ENCODE peak calls at places on chromosomes 1 and 21, in ten cellular contexts. L is RWPE1; Q is kidney; U is erythroblast; N is left ventricle myocardium inferior; F is effector CD4-positive, alpha-beta T cell; V is activated CD4-positive, alpha-beta memory T cell treated with anti-CD3 and anti-CD28 coated beads, Interleukin-2, amount 10 ng/mL, durations not matched to agents 7 days and 5 days; T is HEK293T; C is progenitor cell of endocrine pancreas; J is DND-41. W is an unnamed sample.

GRCh38 chr21:46559291-46559983 is 45.4 kb downstream of the S100B start:
- DNase-seq in V (peak), F (peak), L (no peak), U (no peak), J (no peak), Q (no peak), T (no peak), N (no peak), C (no peak), W (no peak)

GRCh38 chr1:21886486-21887215 is 50.5 kb downstream of the HSPG2 start:
- DNase-seq in T (no peak), Q (no peak), J (no peak), F (no peak), V (no peak), L (no peak), N (no peak), U (peak), C (peak), W (peak)

GRCh38 chr1:84758968-84759491 is 68.8 kb upstream of the SSX2IP start:
- DNase-seq in V (no peak), L (no peak), T (no peak), F (no peak), U (no peak), C (no peak), N (no peak), Q (peak), J (no peak), W (no peak)

GRCh38 chr1:34774967-34775366 is 6.0 kb upstream of the GJB3 start:
- DNase-seq in U (no peak), N (no peak), J (no peak), V (no peak), L (no peak), T (no peak), C (no peak), F (no peak), Q (no peak), W (no peak)

GRCh38 chr1:38134294-38134755 is 87.7 kb upstream of the POU3F1 start:
- DNase-seq in J (no peak), F (no peak), V (no peak), U (no peak), T (peak), L (no peak), Q (no peak), N (no peak), C (no peak), W (no peak)

GRCh38 chr1:198932351-198932991 is 293.6 kb downstream of the PTPRC start:
- DNase-seq in Q (no peak), F (no peak), J (peak), V (no peak), U (peak), T (no peak), L (peak), N (no peak), C (no peak), W (no peak)

GRCh38 chr1:235160395-235160964 is 570 bp downstream of the RBM34 start:
- DNase-seq in N (no peak), J (no peak), U (peak), C (no peak), F (peak), Q (no peak), L (no peak), T (peak), V (no peak), W (no peak)

GRCh38 chr1:40787733-40788560 is 4.4 kb downstream of the KCNQ4 start:
- DNase-seq in L (no peak), U (no peak), F (no peak), J (no peak), C (no peak), Q (peak), T (no peak), N (no peak), V (no peak), W (no peak)

GRCh38 chr1:42937141-42937696 is 21.4 kb downstream of the SLC2A1 start:
- DNase-seq in C (no peak), J (no peak), Q (no peak), L (peak), F (no peak), U (peak), T (no peak), V (no peak), N (no peak), W (peak)

GRCh38 chr1:18917071-18917799 is 14.9 kb upstream of the ALDH4A1 start:
- DNase-seq in F (no peak), L (no peak), T (no peak), N (no peak), V (no peak), Q (no peak), C (no peak), U (no peak), J (no peak), W (no peak)

GRCh38 chr1:179082308-179083030 is 599 bp downstream of the TOR3A start:
- DNase-seq in Q (no peak), L (peak), J (peak), T (peak), N (peak), U (peak), V (peak), F (peak), C (no peak), W (peak)

GRCh38 chr1:39132505-39133339 is 71.8 kb upstream of the MACF1 start:
- DNase-seq in Q (peak), N (peak), L (peak), V (no peak), J (no peak), T (no peak), C (peak), F (no peak), U (no peak), W (peak)

GRCh38 chr1:22018583-22019559 is 17.4 kb downstream of the CELA3A start:
- DNase-seq in N (no peak), V (peak), U (peak), F (peak), C (no peak), J (peak), L (peak), Q (peak), T (no peak), W (no peak)

GRCh38 chr1:54497338-54497737 is 50.7 kb upstream of the ACOT11 start:
- DNase-seq in J (no peak), U (no peak), V (no peak), F (no peak), Q (no peak), N (no peak), C (no peak), T (no peak), L (no peak), W (no peak)

GRCh38 chr1:81224222-81224621 is 576.5 kb upstream of the ADGRL2 start:
- DNase-seq in C (no peak), F (no peak), V (no peak), N (no peak), T (no peak), L (no peak), U (peak), J (no peak), Q (no peak), W (no peak)

GRCh38 chr1:94094466-94095111 is 26.4 kb downstream of the ABCA4 start:
- DNase-seq in U (no peak), T (no peak), V (no peak), J (peak), C (no peak), Q (peak), F (no peak), L (no peak), N (peak), W (no peak)

GRCh38 chr1:101567582-101568189 is 330.9 kb downstream of the S1PR1 start:
- DNase-seq in L (peak), T (peak), C (no peak), Q (peak), U (peak), V (peak), N (peak), J (peak), F (peak), W (no peak)

GRCh38 chr1:24111264-24111997 is 504 bp downstream of the MYOM3 start:
- DNase-seq in Q (no peak), J (no peak), T (no peak), F (no peak), V (no peak), U (no peak), C (no peak), L (no peak), N (peak), W (no peak)

GRCh38 chr1:155077758-155078495 is 710 bp upstream of the EFNA3 start:
- DNase-seq in T (no peak), F (no peak), U (no peak), C (no peak), V (no peak), N (no peak), Q (peak), J (no peak), L (no peak), W (no peak)

GRCh38 chr1:230632273-230632873 is 9.9 kb upstream of the COG2 start:
- DNase-seq in V (no peak), U (peak), N (no peak), L (peak), T (peak), C (no peak), Q (no peak), J (no peak), F (no peak), W (peak)

GRCh38 chr1:59674605-59675004 is 140.1 kb upstream of the HOOK1 start:
- DNase-seq in Q (no peak), J (no peak), V (no peak), F (no peak), L (peak), C (no peak), U (no peak), T (no peak), N (no peak), W (no peak)

GRCh38 chr1:74392848-74393247 is 119.6 kb downstream of the LRRC53 start:
- DNase-seq in L (no peak), J (no peak), C (no peak), T (no peak), F (no peak), U (no peak), N (no peak), V (no peak), Q (no peak), W (no peak)

GRCh38 chr21:44723177-44724131 is 12.1 kb upstream of the TSPEAR start:
- DNase-seq in F (no peak), L (no peak), J (no peak), N (no peak), V (no peak), T (no peak), Q (peak), C (no peak), U (no peak), W (no peak)

GRCh38 chr1:210085359-210085758 is 147.2 kb upstream of the SERTAD4 start:
- DNase-seq in Q (no peak), N (no peak), U (no peak), C (no peak), L (no peak), V (no peak), F (no peak), T (no peak), J (no peak), W (no peak)

GRCh38 chr1:244353572-244354091 is 98.1 kb downstream of the ADSS2 start:
- DNase-seq in J (no peak), L (peak), Q (peak), U (peak), C (no peak), N (peak), V (no peak), T (peak), F (no peak), W (no peak)

GRCh38 chr21:38533887-38534286 is 35.6 kb upstream of the ERG start:
- DNase-seq in T (no peak), J (no peak), V (no peak), L (no peak), C (no peak), F (no peak), U (no peak), N (no peak), Q (no peak), W (no peak)

GRCh38 chr1:240000634-240001033 is 91.0 kb upstream of the FMN2 start:
- DNase-seq in Q (no peak), L (peak), F (no peak), V (no peak), J (no peak), N (no peak), U (no peak), T (no peak), C (no peak), W (no peak)

GRCh38 chr1:89794406-89794805 is 26.4 kb upstream of the LRRC8D start:
- DNase-seq in L (no peak), V (no peak), Q (no peak), T (no peak), J (no peak), C (no peak), N (no peak), F (no peak), U (no peak), W (no peak)

GRCh38 chr1:21966247-21967000 is 10.4 kb upstream of the CELA3B start:
- DNase-seq in N (no peak), Q (no peak), C (no peak), U (no peak), L (peak), F (no peak), V (no peak), T (no peak), J (no peak), W (no peak)

GRCh38 chr1:236161230-236161629 is 18.9 kb downstream of the GPR137B start:
- DNase-seq in F (no peak), J (no peak), U (no peak), L (no peak), C (no peak), Q (no peak), V (no peak), T (no peak), N (no peak), W (no peak)

GRCh38 chr1:3504151-3504822 is 49.8 kb downstream of the ARHGEF16 start:
- DNase-seq in V (no peak), L (peak), T (no peak), Q (peak), J (no peak), U (no peak), N (peak), C (no peak), F (no peak), W (no peak)

W was measured in HuH-7.